ENCODE peak calls at places on chromosomes 13 and 19, in eight cellular contexts. Z is hepatocyte, V is fibroblast of lung, N is cardiac muscle cell, C is H1, X is right atrium auricular region, T is HCT116, S is Peyer's patch. L is an unnamed sample.

GRCh38 chr19:29687244-29687896 is 22.1 kb downstream of the PLEKHF1 start:
- DNase-seq in X (peak), T (no peak), S (no peak), N (no peak), V (peak), Z (no peak), C (no peak), L (no peak)

GRCh38 chr19:21430674-21431073 is 33.7 kb downstream of the ZNF493 start:
- DNase-seq in Z (no peak), C (no peak), N (no peak), S (no peak), V (no peak), T (no peak), X (no peak), L (no peak)

GRCh38 chr19:34661357-34661756 is 15.6 kb downstream of the SCGB2B2 start:
- DNase-seq in Z (no peak), V (no peak), N (no peak), T (no peak), C (no peak), S (no peak), X (no peak), L (no peak)

GRCh38 chr19:35330475-35330874 is 1.5 kb downstream of the CD22 start:
- DNase-seq in T (no peak), V (no peak), Z (no peak), C (no peak), X (no peak), N (no peak), S (no peak), L (no peak)

GRCh38 chr19:48481846-48482639 is 12.9 kb downstream of the CYTH2 start:
- DNase-seq in C (no peak), X (no peak), V (no peak), N (no peak), T (no peak), S (no peak), Z (no peak), L (no peak)

GRCh38 chr19:18590273-18591272 is 2.0 kb downstream of the REX1BD start:
- DNase-seq in C (peak), X (peak), T (peak), V (peak), S (no peak), N (peak), Z (peak), L (no peak)

GRCh38 chr13:110106726-110107125 is 200.2 kb downstream of the COL4A1 start:
- DNase-seq in N (no peak), T (no peak), C (no peak), Z (peak), X (no peak), S (no peak), V (peak), L (no peak)

GRCh38 chr19:38655148-38655824 is 7.8 kb downstream of the ACTN4 start:
- DNase-seq in S (no peak), X (no peak), C (no peak), Z (no peak), V (no peak), T (no peak), N (no peak), L (no peak)

GRCh38 chr13:78660130-78660857 is 1.3 kb upstream of the OBI1 start:
- DNase-seq in T (no peak), X (no peak), S (no peak), Z (no peak), C (no peak), V (peak), N (no peak), L (no peak)

GRCh38 chr19:11548315-11548700 is 9.7 kb downstream of the CNN1 start:
- DNase-seq in N (no peak), C (no peak), S (no peak), X (no peak), V (no peak), T (no peak), Z (no peak), L (no peak)

GRCh38 chr19:52691215-52691610 is 43.6 kb downstream of the ZNF611 start:
- DNase-seq in T (no peak), V (no peak), X (no peak), Z (no peak), S (no peak), C (no peak), N (no peak), L (no peak)

GRCh38 chr13:111852701-111853100 is 214.2 kb upstream of the SOX1 start:
- DNase-seq in Z (no peak), X (peak), V (no peak), N (no peak), S (no peak), C (no peak), T (no peak), L (no peak)

GRCh38 chr13:51785592-51786424 is 18.2 kb downstream of the DHRS12 start:
- DNase-seq in V (peak), Z (peak), T (no peak), N (peak), S (no peak), X (no peak), C (no peak), L (no peak)

GRCh38 chr19:2529473-2529918 is 53.6 kb downstream of the GADD45B start:
- DNase-seq in T (peak), Z (peak), V (peak), C (no peak), X (no peak), S (peak), N (no peak), L (no peak)

GRCh38 chr13:110426745-110427144 is 119.7 kb downstream of the COL4A2 start:
- DNase-seq in T (no peak), Z (no peak), S (no peak), N (no peak), V (no peak), C (no peak), X (no peak), L (no peak)

GRCh38 chr13:113050856-113051431 is 54.6 kb upstream of the F7 start:
- DNase-seq in S (no peak), X (no peak), C (no peak), N (no peak), Z (no peak), T (no peak), V (no peak), L (no peak)

GRCh38 chr13:48160879-48161278 is 66.0 kb upstream of the MED4 start:
- DNase-seq in N (no peak), T (no peak), C (no peak), V (no peak), S (no peak), Z (no peak), X (peak), L (no peak)

GRCh38 chr13:110233181-110233641 is 73.7 kb downstream of the COL4A1 start:
- DNase-seq in C (no peak), X (peak), Z (no peak), N (no peak), T (no peak), S (no peak), V (peak), L (no peak)

GRCh38 chr19:14181906-14182305 is 24.1 kb downstream of the ADGRL1 start:
- DNase-seq in X (no peak), N (no peak), V (no peak), Z (no peak), C (no peak), S (no peak), T (no peak), L (no peak)

GRCh38 chr13:106568225-106569003 is 477 bp upstream of the ARGLU1 start:
- DNase-seq in C (no peak), S (no peak), T (peak), V (no peak), X (no peak), Z (no peak), N (no peak), L (peak)

GRCh38 chr13:42354246-42355117 is 82.5 kb downstream of the AKAP11 start:
- DNase-seq in N (peak), V (peak), C (no peak), X (no peak), Z (peak), T (no peak), S (no peak), L (no peak)

GRCh38 chr19:9171393-9171991 is 7.3 kb upstream of the OR7D2 start:
- DNase-seq in X (no peak), N (no peak), C (no peak), Z (no peak), V (no peak), T (no peak), S (no peak), L (no peak)

GRCh38 chr13:95154441-95154886 is 146.8 kb downstream of the ABCC4 start:
- DNase-seq in X (no peak), T (no peak), C (no peak), V (peak), Z (no peak), S (no peak), N (no peak), L (no peak)

GRCh38 chr19:947707-948533 is 22.1 kb downstream of the ARID3A start:
- DNase-seq in S (no peak), N (no peak), V (no peak), T (no peak), X (no peak), Z (peak), C (no peak), L (no peak)

GRCh38 chr13:65560936-65561335 is 1669.2 kb downstream of the PCDH9 start:
- DNase-seq in N (no peak), T (no peak), Z (no peak), X (no peak), S (no peak), V (no peak), C (no peak), L (no peak)

GRCh38 chr19:38852231-38853044 is 2.7 kb upstream of the HNRNPL start:
- DNase-seq in S (peak), C (no peak), T (no peak), Z (peak), X (peak), N (no peak), V (peak), L (peak)

GRCh38 chr13:43543331-43543730 is 243.4 kb downstream of the ENOX1 start:
- DNase-seq in S (no peak), C (no peak), V (peak), X (no peak), N (no peak), T (no peak), Z (no peak), L (no peak)

DNA sequence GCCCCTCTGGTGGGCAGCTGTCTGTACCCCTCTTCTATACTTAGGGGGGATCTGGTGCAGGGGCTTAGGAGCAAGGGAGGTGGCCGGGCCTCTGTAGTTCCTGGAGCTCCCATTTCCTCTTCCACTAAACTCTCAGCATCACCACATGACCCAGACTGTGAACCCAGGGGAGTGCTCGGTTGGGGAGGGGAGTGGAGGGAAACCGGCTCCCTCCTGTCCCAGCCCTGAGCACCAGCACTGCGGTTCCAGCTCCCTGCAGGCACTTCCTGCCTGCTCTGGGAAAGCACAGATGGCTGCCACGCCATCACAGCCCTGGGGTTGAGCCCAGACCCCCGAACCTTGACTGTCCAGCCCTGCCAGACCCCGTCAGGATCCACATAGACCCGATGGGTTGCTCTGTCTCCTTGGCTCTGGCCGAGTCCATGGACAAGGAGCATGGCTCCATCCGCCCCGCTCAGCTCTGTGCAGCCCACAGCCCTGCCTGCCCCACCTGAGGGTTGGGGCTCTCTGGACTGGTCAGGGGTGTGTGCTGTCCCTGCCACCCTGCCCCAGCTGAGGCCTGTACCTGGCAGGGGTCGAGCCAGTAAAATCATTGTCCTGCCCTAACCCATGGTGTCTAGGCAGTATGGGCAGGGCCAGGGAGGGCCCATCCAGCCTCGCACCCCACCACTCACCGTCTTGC is 36.0 kb upstream of the SLC7A10 start:
- DNase-seq in V (no peak), S (no peak), Z (no peak), T (no peak), X (no peak), N (no peak), C (no peak), L (peak)
- H3K4me3 ChIP-seq in V (no peak), S (no peak), Z (no peak), T (no peak), X (no peak), N (no peak), C (no peak), L (no peak)

GRCh38 chr19:57665261-57665806 is 3.4 kb upstream of the ZSCAN4 start:
- DNase-seq in C (no peak), X (no peak), T (no peak), S (no peak), V (no peak), Z (no peak), N (no peak), L (no peak)

GRCh38 chr19:57671124-57671895 is 2.6 kb downstream of the ZSCAN4 start:
- DNase-seq in S (no peak), C (no peak), V (no peak), X (no peak), T (no peak), N (no peak), Z (no peak), L (no peak)

GRCh38 chr19:57668635-57669034 is at the start of gene ZSCAN4:
- DNase-seq in S (no peak), T (no peak), C (no peak), Z (no peak), V (no peak), N (no peak), X (no peak), L (no peak)

GRCh38 chr19:57664269-57665127 is 4.2 kb upstream of the ZSCAN4 start:
- DNase-seq in Z (peak), N (peak), T (no peak), C (no peak), X (peak), S (peak), V (peak), L (peak)

DNA sequence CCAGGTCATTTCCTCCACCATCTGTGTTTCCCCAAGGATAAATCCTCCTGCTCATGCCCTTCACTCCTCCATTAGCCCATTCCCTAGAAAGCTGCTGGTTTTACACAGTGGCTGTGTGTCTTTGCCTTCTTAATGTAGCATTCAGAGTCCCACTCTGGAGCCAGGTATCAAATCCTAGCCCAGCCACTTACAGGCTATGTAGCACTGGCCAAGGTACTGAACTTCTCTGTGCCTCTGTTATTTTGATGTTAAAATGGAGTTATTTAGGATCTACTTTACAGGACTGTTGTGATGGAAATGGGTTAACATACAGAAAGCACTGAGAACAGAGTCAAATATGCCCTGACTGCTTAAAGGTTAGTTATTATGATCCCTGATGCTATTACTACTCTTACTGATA is 1.5 kb upstream of the ZSCAN4 start:
- DNase-seq in T (no peak), V (no peak), C (no peak), X (no peak), S (no peak), N (peak), Z (no peak), L (no peak)
- TF ChIP-seq CTCF in T (no peak), V (no peak), C (no peak), X (no peak), S (no peak), N (no peak), Z (no peak), L (no peak)

GRCh38 chr13:99911965-99912566 is 59.5 kb downstream of the ZIC5 start:
- DNase-seq in S (no peak), X (no peak), C (no peak), Z (no peak), N (no peak), T (no peak), V (no peak), L (no peak)
- H3K27ac ChIP-seq in S (no peak), X (no peak), C (no peak), Z (no peak), N (no peak), T (no peak), V (no peak), L (no peak)

DNA sequence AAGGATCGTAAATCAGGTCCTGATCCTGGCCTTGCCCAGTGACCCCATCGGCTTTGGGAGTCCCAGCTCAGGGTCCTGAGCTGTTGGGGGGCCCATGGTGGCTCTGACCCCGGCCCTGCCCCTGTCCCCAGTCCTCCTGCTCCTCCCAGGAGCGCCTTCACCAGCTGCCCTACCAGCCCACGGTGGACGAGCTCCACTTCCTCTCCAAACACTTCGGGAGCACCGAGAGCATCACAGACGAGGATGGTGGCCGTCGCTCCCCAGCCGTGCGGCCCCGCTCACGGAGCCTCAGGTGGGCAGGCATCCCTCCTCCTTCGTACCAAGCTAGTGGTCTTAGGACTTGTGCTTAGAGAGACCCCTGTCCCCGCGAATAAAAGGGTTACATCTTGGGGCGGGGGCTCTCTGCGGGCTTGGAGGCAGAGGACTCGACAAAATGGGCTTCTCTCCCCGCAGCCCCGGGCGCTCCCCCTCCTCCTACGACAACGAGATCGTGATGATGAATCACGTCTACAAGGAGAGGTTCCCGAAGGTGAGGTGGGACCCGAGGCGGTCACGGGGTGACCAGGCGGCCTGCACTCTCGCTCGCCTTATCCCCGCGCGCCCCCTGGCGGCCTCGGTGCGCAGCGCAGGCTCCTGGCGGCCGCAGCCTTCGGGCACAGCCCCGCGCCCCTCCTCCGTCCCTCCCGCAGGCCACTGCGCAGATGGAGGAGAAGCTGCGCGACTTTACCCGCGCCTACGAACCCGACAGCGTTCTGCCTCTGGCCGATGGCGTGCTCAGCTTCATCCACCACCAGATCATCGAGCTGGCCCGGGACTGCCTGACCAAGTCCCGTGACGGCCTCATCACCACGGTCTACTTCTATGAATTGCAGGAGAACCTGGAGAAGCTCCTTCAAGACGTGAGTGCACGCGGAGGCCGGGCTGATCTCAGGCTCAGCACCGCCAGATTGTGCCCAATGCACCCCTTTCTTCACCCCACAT is 9.1 kb downstream of the MAST1 start:
- DNase-seq in V (peak), N (peak), C (no peak), S (peak), Z (peak), X (peak), T (no peak), L (peak)
- H3K4me3 ChIP-seq in V (peak), N (no peak), C (peak), S (no peak), Z (no peak), X (no peak), T (no peak), L (no peak)

L was measured in HL-60.